ENCODE peak calls at places on chromosomes 4 and X, in seven cellular contexts. Y is T-helper 17 cell; G is T follicular helper cell; N is stimulated activated CD8-positive, alpha-beta memory T cell treated with anti-CD3 and anti-CD28 coated beads, Interleukin-7, amount 100 ng/mL, for 24 hours; P is transverse colon; F is NAMALWA; M is mesothelial cell of epicardium. I is an unnamed sample.

GRCh38 chrX:427812-428725 is 41.4 kb upstream of the PPP2R3B start:
- DNase-seq in Y (no peak), G (no peak), N (no peak), P (no peak), F (no peak), M (no peak), I (no peak)

GRCh38 chr4:37733230-37733904 is 47.2 kb upstream of the RELL1 start:
- DNase-seq in Y (no peak), G (no peak), N (no peak), P (no peak), F (no peak), M (no peak), I (no peak)

GRCh38 chr4:1882850-1883271 is 11.7 kb downstream of the NSD2 start:
- DNase-seq in Y (no peak), G (no peak), N (no peak), P (no peak), F (no peak), M (no peak), I (no peak)

GRCh38 chr4:7067147-7067522 is 729 bp downstream of the GRPEL1 start:
- DNase-seq in Y (no peak), G (no peak), N (no peak), P (peak; percentile 58), F (no peak), M (no peak), I (no peak)

GRCh38 chrX:125203737-125204578 is 115.7 kb upstream of the TEX13C start:
- DNase-seq in Y (no peak), G (no peak), N (no peak), P (no peak), F (no peak), M (peak; percentile 36), I (no peak)

GRCh38 chrX:57156397-57157049 is 19.3 kb upstream of the SPIN2A start:
- DNase-seq in Y (no peak), G (no peak), N (no peak), P (peak; percentile 53), F (no peak), M (no peak), I (no peak)

GRCh38 chr4:100188829-100189228 is 1.4 kb downstream of the DDIT4L start:
- DNase-seq in Y (no peak), G (no peak), N (no peak), P (no peak), F (peak; percentile 10), M (no peak), I (no peak)

GRCh38 chrX:38183577-38183976 is 37.1 kb downstream of the SRPX start:
- DNase-seq in Y (no peak), G (no peak), N (no peak), P (no peak), F (no peak), M (no peak), I (no peak)

GRCh38 chrX:53340852-53341645 is 59.7 kb upstream of the IQSEC2 start:
- DNase-seq in Y (no peak), G (no peak), N (no peak), P (no peak), F (no peak), M (no peak), I (no peak)

GRCh38 chrX:38438321-38438720 is 85.9 kb downstream of the OTC start:
- DNase-seq in Y (no peak), G (no peak), N (no peak), P (no peak), F (no peak), M (no peak), I (no peak)

GRCh38 chr4:19983072-19983471 is 268.6 kb upstream of the SLIT2 start:
- DNase-seq in Y (no peak), G (no peak), N (no peak), P (no peak), F (no peak), M (no peak), I (no peak)

GRCh38 chr4:158671915-158672806 is at the start of gene ETFDH:
- DNase-seq in Y (peak; percentile 93), G (peak; percentile 98), N (peak; percentile 96), P (peak; percentile 99), F (peak; percentile 100), M (peak; percentile 94), I (peak; percentile 71)

GRCh38 chrX:19846995-19847790 is 40.2 kb downstream of the SH3KBP1 start:
- DNase-seq in Y (no peak), G (no peak), N (no peak), P (no peak), F (no peak), M (no peak), I (no peak)

GRCh38 chrX:56068274-56068758 is 163.8 kb upstream of the KLF8 start:
- DNase-seq in Y (no peak), G (no peak), N (no peak), P (no peak), F (peak; percentile 49), M (no peak), I (no peak)

GRCh38 chr4:139950568-139950967 is 203.4 kb downstream of the MAML3 start:
- DNase-seq in Y (no peak), G (no peak), N (no peak), P (no peak), F (peak; percentile 8), M (no peak), I (no peak)

GRCh38 chr4:177163532-177163931 is 146.1 kb upstream of the NEIL3 start:
- DNase-seq in Y (no peak), G (no peak), N (no peak), P (no peak), F (no peak), M (no peak), I (no peak)

GRCh38 chr4:23882976-23883531 is 6.8 kb downstream of the PPARGC1A start:
- DNase-seq in Y (no peak), G (no peak), N (no peak), P (no peak), F (no peak), M (no peak), I (no peak)